ENCODE peak calls at places on chromosomes 16 and 17, in ten cellular contexts. J is IMR-90, A is AG04449, P is A549, D is heart right ventricle, X is left lung, V is kidney epithelial cell, I is MM.1S, Z is bronchial epithelial cell, S is endodermal cell. E is an unnamed sample.

GRCh38 chr16:47519037-47519436 is 57.9 kb downstream of the PHKB start:
- DNase-seq in J (peak), A (no peak), P (no peak), D (no peak), X (no peak), V (no peak), I (no peak), Z (peak), S (no peak), E (no peak)

GRCh38 chr17:14745122-14745521 is 444.2 kb downstream of the HS3ST3B1 start:
- DNase-seq in J (peak), A (no peak), P (no peak), D (no peak), X (no peak), V (no peak), I (no peak), Z (peak), S (no peak), E (no peak)

GRCh38 chr17:32971171-32971570 is 20.5 kb upstream of the SPACA3 start:
- DNase-seq in J (no peak), A (no peak), P (no peak), D (no peak), X (no peak), V (no peak), I (peak), Z (peak), S (no peak), E (no peak)

GRCh38 chr17:55672585-55673501 is 49.8 kb downstream of the TMEM100 start:
- DNase-seq in J (no peak), A (no peak), P (no peak), D (no peak), X (no peak), V (no peak), I (no peak), Z (peak), S (no peak), E (no peak)

GRCh38 chr17:61314368-61315078 is 85.1 kb upstream of the TBX2 start:
- DNase-seq in J (peak), A (no peak), P (no peak), D (peak), X (no peak), V (no peak), I (no peak), Z (peak), S (peak), E (no peak)

GRCh38 chr16:55252577-55252976 is 71.4 kb upstream of the IRX6 start:
- DNase-seq in J (no peak), A (no peak), P (no peak), D (no peak), X (no peak), V (no peak), I (peak), Z (no peak), S (no peak), E (no peak)

GRCh38 chr17:33667052-33667509 is 374.0 kb upstream of the ASIC2 start:
- DNase-seq in J (no peak), A (no peak), P (peak), D (no peak), X (no peak), V (no peak), I (peak), Z (peak), S (peak), E (no peak)

GRCh38 chr16:13923703-13924298 is 3.8 kb downstream of the ERCC4 start:
- DNase-seq in J (peak), A (no peak), P (peak), D (no peak), X (no peak), V (no peak), I (peak), Z (peak), S (no peak), E (peak)

GRCh38 chr16:17318200-17318599 is 152.6 kb downstream of the XYLT1 start:
- DNase-seq in J (peak), A (no peak), P (peak), D (no peak), X (no peak), V (no peak), I (no peak), Z (no peak), S (peak), E (no peak)

GRCh38 chr16:86508947-86509758 is 1.2 kb upstream of the FOXF1 start:
- DNase-seq in J (peak), A (no peak), P (peak), D (peak), X (peak), V (no peak), I (no peak), Z (peak), S (peak), E (no peak)

GRCh38 chr16:80968386-80969113 is 38.1 kb downstream of the CMC2 start:
- DNase-seq in J (peak), A (peak), P (peak), D (no peak), X (no peak), V (peak), I (no peak), Z (peak), S (no peak), E (peak)

GRCh38 chr16:86365513-86366040 is 144.8 kb upstream of the FOXF1 start:
- DNase-seq in J (no peak), A (no peak), P (no peak), D (no peak), X (no peak), V (no peak), I (no peak), Z (no peak), S (no peak), E (no peak)

GRCh38 chr17:82599674-82600661 is 48.3 kb downstream of the WDR45B start:
- DNase-seq in J (no peak), A (no peak), P (no peak), D (no peak), X (peak), V (no peak), I (no peak), Z (no peak), S (no peak), E (no peak)

GRCh38 chr17:68600123-68600880 is 865 bp downstream of the FAM20A start:
- DNase-seq in J (no peak), A (no peak), P (peak), D (peak), X (peak), V (no peak), I (no peak), Z (no peak), S (peak), E (no peak)

GRCh38 chr16:80804451-80805383 is at the start of gene CDYL2:
- DNase-seq in J (peak), A (no peak), P (no peak), D (no peak), X (peak), V (no peak), I (peak), Z (peak), S (peak), E (no peak)

GRCh38 chr17:71217769-71218168 is 903.1 kb upstream of the SOX9 start:
- DNase-seq in J (no peak), A (no peak), P (no peak), D (no peak), X (no peak), V (no peak), I (no peak), Z (peak), S (no peak), E (no peak)

GRCh38 chr16:2156025-2156848 is 655 bp downstream of the TRAF7 start:
- DNase-seq in J (peak), A (no peak), P (no peak), D (no peak), X (peak), V (no peak), I (peak), Z (peak), S (peak), E (no peak)

GRCh38 chr16:87342978-87343752 is 26.0 kb upstream of the C16orf95 start:
- DNase-seq in J (no peak), A (no peak), P (no peak), D (no peak), X (peak), V (no peak), I (no peak), Z (no peak), S (no peak), E (no peak)

GRCh38 chr16:28172331-28172730 is 39.4 kb downstream of the XPO6 start:
- DNase-seq in J (no peak), A (no peak), P (no peak), D (no peak), X (no peak), V (no peak), I (no peak), Z (no peak), S (no peak), E (no peak)

GRCh38 chr16:9065077-9065476 is 26.4 kb upstream of the HAPSTR1 start:
- DNase-seq in J (no peak), A (no peak), P (no peak), D (no peak), X (no peak), V (no peak), I (no peak), Z (no peak), S (no peak), E (no peak)

GRCh38 chr16:66927012-66927436 is 1.7 kb upstream of the RRAD start:
- DNase-seq in J (peak), A (peak), P (peak), D (peak), X (no peak), V (peak), I (no peak), Z (peak), S (peak), E (no peak)

GRCh38 chr17:55296699-55297098 is 31.9 kb downstream of the HLF start:
- DNase-seq in J (no peak), A (no peak), P (no peak), D (no peak), X (no peak), V (no peak), I (no peak), Z (no peak), S (no peak), E (no peak)

GRCh38 chr17:52148288-52148968 is 10.1 kb downstream of the CA10 start:
- DNase-seq in J (no peak), A (no peak), P (no peak), D (no peak), X (no peak), V (no peak), I (no peak), Z (peak), S (no peak), E (no peak)

GRCh38 chr16:71283612-71284011 is 5.6 kb downstream of the CMTR2 start:
- DNase-seq in J (no peak), A (no peak), P (no peak), D (no peak), X (no peak), V (no peak), I (no peak), Z (peak), S (no peak), E (no peak)

GRCh38 chr17:71632328-71632727 is 488.5 kb upstream of the SOX9 start:
- DNase-seq in J (peak), A (no peak), P (peak), D (no peak), X (no peak), V (no peak), I (no peak), Z (peak), S (no peak), E (peak)

GRCh38 chr16:56747486-56748045 is 17.6 kb downstream of the NUP93 start:
- DNase-seq in J (no peak), A (no peak), P (no peak), D (no peak), X (no peak), V (no peak), I (no peak), Z (no peak), S (no peak), E (no peak)

GRCh38 chr16:49859139-49859947 is 3.4 kb upstream of the ZNF423 start:
- DNase-seq in J (no peak), A (no peak), P (no peak), D (peak), X (no peak), V (no peak), I (no peak), Z (no peak), S (peak), E (no peak)

GRCh38 chr17:54901230-54901847 is 687 bp downstream of the TOM1L1 start:
- DNase-seq in J (peak), A (no peak), P (peak), D (no peak), X (no peak), V (peak), I (no peak), Z (peak), S (no peak), E (peak)

GRCh38 chr16:21684199-21684598 is 20.4 kb downstream of the OTOA start:
- DNase-seq in J (no peak), A (no peak), P (peak), D (no peak), X (no peak), V (no peak), I (no peak), Z (no peak), S (peak), E (no peak)

GRCh38 chr16:47035436-47035835 is 62.0 kb upstream of the DNAJA2 start:
- DNase-seq in J (no peak), A (no peak), P (no peak), D (no peak), X (no peak), V (no peak), I (no peak), Z (no peak), S (no peak), E (no peak)

GRCh38 chr16:12027091-12027490 is 50.6 kb downstream of the SNX29 start:
- DNase-seq in J (no peak), A (no peak), P (no peak), D (no peak), X (no peak), V (no peak), I (peak), Z (peak), S (peak), E (no peak)

GRCh38 chr17:16915752-16916556 is 56.0 kb downstream of the TNFRSF13B start:
- DNase-seq in J (peak), A (no peak), P (peak), D (no peak), X (no peak), V (no peak), I (peak), Z (peak), S (peak), E (no peak)
- TF ChIP-seq CTCF in J (peak), A (peak), P (peak), D (peak), X (peak), V (peak), I (peak), Z (peak), S (peak), E (peak)

GRCh38 chr16:89837014-89837546 is 8.8 kb downstream of the SPIRE2 start:
- DNase-seq in J (no peak), A (no peak), P (no peak), D (no peak), X (no peak), V (no peak), I (no peak), Z (no peak), S (no peak), E (no peak)
- H3K4me3 ChIP-seq in J (no peak), A (no peak), P (no peak), D (no peak), X (peak), V (no peak), I (no peak), Z (peak), S (no peak), E (no peak)

GRCh38 chr17:43873091-43873490 is 26.1 kb downstream of the CD300LG start:
- DNase-seq in J (no peak), A (no peak), P (no peak), D (no peak), X (no peak), V (no peak), I (no peak), Z (no peak), S (peak), E (no peak)
- TF ChIP-seq CTCF in J (no peak), A (no peak), P (no peak), D (peak), X (no peak), V (peak), I (peak), Z (no peak), S (peak), E (peak)

GRCh38 chr16:68111379-68111778 is 26.2 kb downstream of the NFATC3 start:
- DNase-seq in J (no peak), A (no peak), P (no peak), D (no peak), X (no peak), V (no peak), I (no peak), Z (no peak), S (no peak), E (no peak)
- H3K4me3 ChIP-seq in J (no peak), A (no peak), P (no peak), D (no peak), X (no peak), V (no peak), I (no peak), Z (no peak), S (no peak), E (no peak)

GRCh38 chr17:38606646-38607611 is 1.2 kb upstream of the SRCIN1 start:
- DNase-seq in J (no peak), A (no peak), P (no peak), D (peak), X (peak), V (no peak), I (peak), Z (no peak), S (peak), E (no peak)
- TF ChIP-seq CTCF in J (no peak), A (no peak), P (peak), D (peak), X (no peak), V (no peak), I (no peak), Z (no peak), S (no peak), E (no peak)

GRCh38 chr17:31391496-31391949 is at the start of gene RAB11FIP4:
- DNase-seq in J (no peak), A (no peak), P (no peak), D (no peak), X (no peak), V (no peak), I (no peak), Z (no peak), S (peak), E (no peak)
- H3K4me3 ChIP-seq in J (peak), A (peak), P (peak), D (peak), X (peak), V (peak), I (no peak), Z (no peak), S (no peak), E (peak)

GRCh38 chr17:75059369-75060345 is 12.6 kb downstream of the KCTD2 start:
- DNase-seq in J (peak), A (no peak), P (peak), D (peak), X (no peak), V (no peak), I (no peak), Z (peak), S (no peak), E (no peak)

GRCh38 chr17:75061055-75061438 is 14.0 kb downstream of the KCTD2 start:
- DNase-seq in J (no peak), A (no peak), P (no peak), D (no peak), X (no peak), V (no peak), I (no peak), Z (no peak), S (no peak), E (no peak)

GRCh38 chr17:75063201-75063600 is 16.2 kb downstream of the KCTD2 start:
- DNase-seq in J (no peak), A (no peak), P (no peak), D (no peak), X (no peak), V (no peak), I (no peak), Z (no peak), S (no peak), E (no peak)

GRCh38 chr17:75060434-75061054 is 13.5 kb downstream of the KCTD2 start:
- DNase-seq in J (no peak), A (no peak), P (no peak), D (no peak), X (no peak), V (no peak), I (no peak), Z (no peak), S (no peak), E (no peak)

DNA sequence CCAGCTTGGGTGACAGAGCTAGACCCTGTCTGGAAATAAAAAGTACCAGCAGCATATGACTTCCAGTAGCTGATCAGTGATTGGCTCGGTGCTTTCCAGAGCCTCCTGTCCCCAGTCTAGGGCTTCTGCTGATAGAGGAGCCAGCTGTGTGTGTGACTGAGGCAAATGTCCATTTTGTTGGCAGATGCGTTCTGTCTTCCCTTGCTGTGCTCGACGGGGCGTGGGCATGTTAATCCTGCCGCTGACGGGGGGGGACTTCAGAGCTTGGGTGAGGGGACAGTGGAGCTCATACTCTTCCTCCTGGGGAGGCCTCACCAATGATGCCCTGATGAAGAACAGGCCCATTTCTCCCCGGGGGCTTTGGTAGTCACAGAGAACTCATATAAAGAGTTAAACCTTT is 14.6 kb downstream of the KCTD2 start:
- DNase-seq in J (no peak), A (no peak), P (no peak), D (no peak), X (no peak), V (no peak), I (no peak), Z (no peak), S (no peak), E (no peak)
- TF ChIP-seq CTCF in J (no peak), A (no peak), P (no peak), D (no peak), X (no peak), V (no peak), I (no peak), Z (no peak), S (no peak), E (no peak)

GRCh38 chr17:49000943-49001342 is 3.8 kb downstream of the IGF2BP1 start:
- DNase-seq in J (peak), A (peak), P (no peak), D (no peak), X (no peak), V (no peak), I (no peak), Z (no peak), S (no peak), E (no peak)

GRCh38 chr17:49002331-49002730 is 5.1 kb downstream of the IGF2BP1 start:
- DNase-seq in J (no peak), A (no peak), P (no peak), D (no peak), X (no peak), V (no peak), I (no peak), Z (no peak), S (no peak), E (no peak)

GRCh38 chr17:49003557-49004511 is 6.6 kb downstream of the IGF2BP1 start:
- DNase-seq in J (peak), A (no peak), P (no peak), D (no peak), X (no peak), V (no peak), I (no peak), Z (no peak), S (peak), E (no peak)

GRCh38 chr17:49002766-49003165 is 5.6 kb downstream of the IGF2BP1 start:
- DNase-seq in J (no peak), A (no peak), P (no peak), D (no peak), X (no peak), V (no peak), I (no peak), Z (no peak), S (no peak), E (no peak)

DNA sequence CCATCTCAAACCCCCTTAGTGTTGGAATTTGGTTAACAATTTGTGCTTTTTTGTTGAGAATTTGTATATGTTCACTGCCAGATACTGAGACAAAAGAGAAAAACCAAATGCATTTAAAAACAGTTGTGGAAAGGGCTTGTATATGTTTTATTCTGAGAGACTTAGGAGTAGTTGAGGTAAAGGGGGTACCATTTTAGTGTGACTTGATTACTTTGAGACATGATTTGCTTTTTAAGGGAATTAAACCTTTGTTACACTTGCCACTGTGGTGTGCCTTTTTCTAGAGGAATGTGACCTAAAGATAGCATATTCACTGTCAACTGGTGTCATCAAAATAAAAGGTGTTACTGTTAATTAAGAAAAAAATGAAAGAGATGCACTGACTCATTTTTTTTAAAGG is 4.5 kb downstream of the IGF2BP1 start:
- DNase-seq in J (no peak), A (no peak), P (no peak), D (no peak), X (no peak), V (no peak), I (no peak), Z (no peak), S (no peak), E (no peak)
- H3K4me3 ChIP-seq in J (no peak), A (peak), P (peak), D (no peak), X (no peak), V (no peak), I (no peak), Z (no peak), S (peak), E (peak)

GRCh38 chr17:63634163-63634562 is 11.9 kb downstream of the MAP3K3 start:
- DNase-seq in J (peak), A (no peak), P (no peak), D (peak), X (no peak), V (no peak), I (no peak), Z (no peak), S (no peak), E (no peak)
- TF ChIP-seq CTCF in J (no peak), A (no peak), P (no peak), D (no peak), X (no peak), V (no peak), I (no peak), Z (no peak), S (no peak), E (no peak)

GRCh38 chr17:13522749-13523148 is 79.0 kb downstream of the HS3ST3A1 start:
- DNase-seq in J (no peak), A (no peak), P (no peak), D (no peak), X (no peak), V (no peak), I (no peak), Z (no peak), S (no peak), E (no peak)
- H3K4me3 ChIP-seq in J (no peak), A (no peak), P (no peak), D (no peak), X (no peak), V (no peak), I (no peak), Z (no peak), S (no peak), E (no peak)

E was measured in retinal pigment epithelial cell.